ENCODE peak calls at places on chromosomes 4 and X, in six cellular contexts. D is mesenchymal stem cell, Z is H9, B is neuronal stem cell, E is IMR-90, U is H1. K is an unnamed sample.

GRCh38 chr4:84913176-84913575 is 53.3 kb downstream of the WDFY3 start:
- DNase-seq in Z (no peak), B (no peak), D (no peak), E (no peak), U (no peak), K (no peak)

GRCh38 chrX:41723821-41724220 is at the start of gene GPR82:
- DNase-seq in E (no peak), B (no peak), D (no peak), U (no peak), Z (no peak), K (no peak)

GRCh38 chrX:257681-258289 is 23.4 kb upstream of the PLCXD1 start:
- DNase-seq in E (no peak), Z (no peak), D (no peak), B (no peak), U (no peak), K (no peak)

GRCh38 chr4:186622788-186623464 is 67.6 kb upstream of the MTNR1A start:
- DNase-seq in B (no peak), D (peak; percentile 67), E (peak; percentile 55), U (no peak), Z (no peak), K (peak; percentile 61)

GRCh38 chrX:134746379-134746723 is 88.1 kb upstream of the PLAC1 start:
- DNase-seq in U (no peak), B (no peak), D (no peak), E (no peak), Z (no peak), K (no peak)

GRCh38 chr4:145907363-145907762 is 31.3 kb downstream of the ZNF827 start:
- DNase-seq in D (no peak), Z (no peak), U (no peak), B (no peak), E (no peak), K (no peak)

GRCh38 chrX:136185409-136186022 is 38.2 kb downstream of the FHL1 start:
- DNase-seq in U (no peak), D (peak; percentile 63), E (peak; percentile 47), Z (no peak), B (no peak), K (no peak)

GRCh38 chrX:154125356-154126040 is 18.5 kb upstream of the OPN1LW start:
- DNase-seq in E (no peak), U (no peak), D (no peak), B (no peak), Z (no peak), K (no peak)

GRCh38 chr4:38387348-38387747 is 276.7 kb upstream of the KLF3 start:
- DNase-seq in D (no peak), E (peak; percentile 6), B (no peak), Z (no peak), U (no peak), K (no peak)

GRCh38 chr4:176840166-176840565 is 47.4 kb upstream of the VEGFC start:
- DNase-seq in Z (no peak), D (peak; percentile 77), B (no peak), E (peak; percentile 48), U (no peak), K (no peak)

GRCh38 chrX:3639236-3639635 is 74.2 kb downstream of the PRKX start:
- DNase-seq in B (no peak), Z (no peak), D (no peak), E (no peak), U (no peak), K (no peak)

GRCh38 chrX:103791826-103792458 is 15.3 kb downstream of the PLP1 start:
- DNase-seq in B (no peak), D (no peak), U (no peak), E (peak; percentile 48), Z (no peak), K (peak; percentile 66)

GRCh38 chr4:32824321-32824720 is 2104.2 kb downstream of the PCDH7 start:
- DNase-seq in D (no peak), U (no peak), E (no peak), Z (no peak), B (no peak), K (no peak)

GRCh38 chr4:110865611-110866254 is 242.9 kb upstream of the PITX2 start:
- DNase-seq in B (no peak), Z (no peak), D (no peak), U (no peak), E (peak; percentile 55), K (no peak)

GRCh38 chr4:142354794-142355416 is 491.2 kb downstream of the INPP4B start:
- DNase-seq in U (no peak), D (no peak), B (no peak), E (no peak), Z (no peak), K (no peak)

GRCh38 chrX:109735241-109735744 is 2.2 kb upstream of the ACSL4 start:
- DNase-seq in B (no peak), D (no peak), U (no peak), Z (no peak), E (no peak), K (peak; percentile 76)

GRCh38 chrX:103215037-103215767 is at the start of gene BEX4:
- DNase-seq in B (peak; percentile 58), D (peak; percentile 86), Z (peak; percentile 96), U (peak; percentile 84), E (peak; percentile 41), K (peak; percentile 76)

GRCh38 chrX:82087699-82088098 is 885.8 kb downstream of the SH3BGRL start:
- DNase-seq in E (no peak), B (no peak), Z (no peak), U (no peak), D (no peak), K (no peak)

GRCh38 chr4:112145820-112146813 is 863 bp downstream of the FAM241A start:
- DNase-seq in Z (peak; percentile 46), B (peak; percentile 37), D (peak; percentile 64), E (peak; percentile 24), U (peak; percentile 72), K (peak; percentile 50)

GRCh38 chrX:71118985-71119535 is 664 bp downstream of the MED12 start:
- DNase-seq in D (no peak), B (no peak), E (no peak), Z (no peak), U (no peak), K (no peak)

GRCh38 chrX:41923257-41923924 is at the start of gene CASK:
- DNase-seq in B (peak; percentile 90), D (peak; percentile 87), U (peak; percentile 88), Z (peak; percentile 94), E (peak; percentile 87), K (peak; percentile 84)

GRCh38 chr4:151434183-151434860 is 25.3 kb downstream of the FHIP1A start:
- DNase-seq in Z (no peak), E (peak; percentile 19), U (no peak), D (no peak), B (no peak), K (peak; percentile 18)

GRCh38 chrX:69085151-69085550 is 80.1 kb downstream of the PJA1 start:
- DNase-seq in B (no peak), U (no peak), Z (no peak), E (no peak), D (no peak), K (peak; percentile 71)

GRCh38 chr4:68267433-68267944 is 22.0 kb upstream of the TMPRSS11B start:
- DNase-seq in U (no peak), B (no peak), D (peak; percentile 66), Z (no peak), E (peak; percentile 56), K (no peak)

GRCh38 chr4:1251773-1252066 is 2.8 kb upstream of the CTBP1 start:
- DNase-seq in U (no peak), B (no peak), Z (no peak), D (no peak), E (no peak), K (no peak)

GRCh38 chr4:1255151-1255550 is 6.2 kb upstream of the CTBP1 start:
- DNase-seq in D (no peak), U (no peak), E (no peak), B (no peak), Z (no peak), K (no peak)

GRCh38 chr4:1253831-1254230 is 4.9 kb upstream of the CTBP1 start:
- DNase-seq in D (no peak), E (no peak), B (no peak), Z (no peak), U (no peak), K (no peak)

GRCh38 chr4:1250921-1251772 is 2.2 kb upstream of the CTBP1 start:
- DNase-seq in B (no peak), U (no peak), D (no peak), Z (no peak), E (no peak), K (no peak)

GRCh38 chr4:1252928-1253492 is 4.1 kb upstream of the CTBP1 start:
- DNase-seq in Z (no peak), E (no peak), B (no peak), D (no peak), U (no peak), K (no peak)
- H4K91ac ChIP-seq in Z (no peak overlapping the region), E (no peak overlapping the region), B (no peak overlapping the region), D (no peak overlapping the region), U (no peak overlapping the region), K (no peak overlapping the region)

GRCh38 chrX:65695849-65696248 is 28.4 kb downstream of the MSN start:
- DNase-seq in Z (no peak), D (no peak), E (no peak), B (no peak), U (no peak), K (no peak)

GRCh38 chrX:65697915-65698796 is 30.7 kb downstream of the MSN start:
- DNase-seq in B (no peak), U (no peak), D (peak; percentile 67), Z (peak; percentile 32), E (no peak), K (no peak)

GRCh38 chrX:65697173-65697572 is 29.7 kb downstream of the MSN start:
- DNase-seq in U (no peak), Z (no peak), E (peak; percentile 79), D (peak; percentile 56), B (no peak), K (no peak)

GRCh38 chrX:65696613-65697012 is 29.2 kb downstream of the MSN start:
- DNase-seq in D (no peak), E (no peak), Z (no peak), B (no peak), U (no peak), K (no peak)
- H3K4me1 ChIP-seq in D (peaks cover 11% of the 10 kb centered on the region), E (peaks cover 16% of the 10 kb centered on the region), Z (peaks cover 6% of the 10 kb centered on the region), B (peaks cover 1% of the 10 kb centered on the region), U (no peaks in the 10 kb centered on the region), K (peaks cover 19% of the 10 kb centered on the region)

GRCh38 chr4:6152879-6153705 is 47.3 kb downstream of the JAKMIP1 start:
- DNase-seq in U (no peak), B (no peak), D (no peak), E (no peak), Z (no peak), K (no peak)

GRCh38 chr4:6157926-6158325 is 42.4 kb downstream of the JAKMIP1 start:
- DNase-seq in E (no peak), U (no peak), B (no peak), D (no peak), Z (no peak), K (no peak)

GRCh38 chr4:6153874-6154273 is 46.5 kb downstream of the JAKMIP1 start:
- DNase-seq in Z (no peak), D (no peak), E (no peak), B (no peak), U (no peak), K (no peak)

GRCh38 chr4:6155996-6156395 is 44.4 kb downstream of the JAKMIP1 start:
- DNase-seq in D (no peak), Z (no peak), B (no peak), U (no peak), E (no peak), K (no peak)

GRCh38 chr4:6154875-6155274 is 45.5 kb downstream of the JAKMIP1 start:
- DNase-seq in U (no peak), B (no peak), E (no peak), D (no peak), Z (no peak), K (no peak)
- H2BK5ac ChIP-seq in U (no peak overlapping the region), B (no peak overlapping the region), E (no peak overlapping the region), D (no peak overlapping the region), Z (no peak overlapping the region), K (no peak overlapping the region)

GRCh38 chrX:96834137-96834536 is 49.6 kb upstream of the RPA4 start:
- DNase-seq in Z (no peak), D (no peak), B (no peak), E (no peak), U (no peak), K (no peak)
- H4K91ac ChIP-seq in Z (no peak overlapping the region), D (no peak overlapping the region), B (no peak overlapping the region), E (no peak overlapping the region), U (no peak overlapping the region), K (no peak overlapping the region)

K was measured in trophoblast cell.